ENCODE peak calls at places on chromosomes 3 and 15, in eight cellular contexts. L is ELF-1; I is neural crest cell; R is left ventricle myocardium inferior; M is HTR-8/SVneo; B is AG09309; G is NCI-H524; E is stimulated activated CD4-positive, alpha-beta T cell treated with anti-CD3 and anti-CD28 coated beads, Interleukin-1b, Interleukin-23, amount 100 ng/mL, for 24 hours. O is an unnamed sample.

GRCh38 chr3:58052373-58053273 is 44.4 kb downstream of the FLNB start:
- DNase-seq in L (peak), I (no peak), R (peak), M (peak), B (peak), G (no peak), E (peak), O (no peak)

GRCh38 chr3:195763248-195763830 is 42.6 kb downstream of the MUC20 start:
- DNase-seq in L (no peak), I (no peak), R (no peak), M (no peak), B (no peak), G (no peak), E (no peak), O (no peak)

GRCh38 chr3:125615256-125615655 is 20.0 kb upstream of the OSBPL11 start:
- DNase-seq in L (no peak), I (no peak), R (no peak), M (no peak), B (no peak), G (no peak), E (no peak), O (no peak)

GRCh38 chr3:38562467-38562925 is 66.4 kb downstream of the EXOG start:
- DNase-seq in L (no peak), I (no peak), R (no peak), M (no peak), B (no peak), G (no peak), E (no peak), O (no peak)

GRCh38 chr3:109532257-109533216 is 195.2 kb upstream of the DPPA4 start:
- DNase-seq in L (peak), I (peak), R (no peak), M (no peak), B (peak), G (peak), E (no peak), O (no peak)

GRCh38 chr3:169668081-169668956 is 4.8 kb upstream of the MECOM start:
- DNase-seq in L (peak), I (no peak), R (no peak), M (no peak), B (no peak), G (no peak), E (no peak), O (no peak)

GRCh38 chr15:84747423-84748273 is 744 bp upstream of the ZNF592 start:
- DNase-seq in L (peak), I (peak), R (peak), M (peak), B (no peak), G (peak), E (peak), O (no peak)

GRCh38 chr15:75452968-75453702 is 1.6 kb upstream of the SIN3A start:
- DNase-seq in L (peak), I (peak), R (peak), M (no peak), B (no peak), G (peak), E (peak), O (no peak)

GRCh38 chr3:162865466-162865865 is 1368.9 kb downstream of the OTOL1 start:
- DNase-seq in L (no peak), I (no peak), R (no peak), M (peak), B (no peak), G (no peak), E (no peak), O (no peak)

GRCh38 chr15:74594455-74594854 is 21.2 kb upstream of the CLK3 start:
- DNase-seq in L (no peak), I (no peak), R (no peak), M (no peak), B (no peak), G (no peak), E (no peak), O (no peak)

GRCh38 chr3:112604536-112604935 is 36.4 kb downstream of the CCDC80 start:
- DNase-seq in L (no peak), I (no peak), R (no peak), M (peak), B (peak), G (no peak), E (no peak), O (no peak)

GRCh38 chr3:100041328-100041749 is 73.0 kb downstream of the FILIP1L start:
- DNase-seq in L (no peak), I (no peak), R (no peak), M (peak), B (peak), G (no peak), E (no peak), O (no peak)

GRCh38 chr15:38714309-38715072 is 149.9 kb upstream of the RASGRP1 start:
- DNase-seq in L (no peak), I (no peak), R (no peak), M (peak), B (peak), G (no peak), E (no peak), O (no peak)

GRCh38 chr3:56917740-56918568 is 116.2 kb upstream of the ARHGEF3 start:
- DNase-seq in L (no peak), I (no peak), R (no peak), M (no peak), B (no peak), G (no peak), E (no peak), O (no peak)

GRCh38 chr3:45347329-45348000 is 40.9 kb upstream of the LARS2 start:
- DNase-seq in L (no peak), I (no peak), R (no peak), M (no peak), B (no peak), G (no peak), E (no peak), O (no peak)

GRCh38 chr3:183239046-183239445 is 14.0 kb upstream of the B3GNT5 start:
- DNase-seq in L (no peak), I (no peak), R (no peak), M (no peak), B (no peak), G (no peak), E (no peak), O (no peak)

GRCh38 chr3:41683666-41684350 is 278.1 kb downstream of the ULK4 start:
- DNase-seq in L (no peak), I (no peak), R (no peak), M (no peak), B (peak), G (no peak), E (no peak), O (no peak)

GRCh38 chr15:63986185-63986680 is 60.1 kb downstream of the DAPK2 start:
- DNase-seq in L (no peak), I (no peak), R (no peak), M (no peak), B (no peak), G (no peak), E (no peak), O (no peak)

GRCh38 chr3:130395916-130396315 is 50.4 kb downstream of the COL6A5 start:
- DNase-seq in L (peak), I (no peak), R (no peak), M (no peak), B (no peak), G (no peak), E (no peak), O (no peak)

GRCh38 chr15:65630760-65631159 is 9.0 kb downstream of the SLC24A1 start:
- DNase-seq in L (no peak), I (no peak), R (no peak), M (no peak), B (no peak), G (no peak), E (no peak), O (no peak)

GRCh38 chr3:77873599-77873998 is 833.7 kb downstream of the ROBO2 start:
- DNase-seq in L (no peak), I (no peak), R (no peak), M (no peak), B (no peak), G (no peak), E (no peak), O (no peak)

GRCh38 chr3:122754867-122755835 is 38.5 kb downstream of the HSPBAP1 start:
- DNase-seq in L (peak), I (no peak), R (no peak), M (peak), B (peak), G (no peak), E (no peak), O (no peak)

GRCh38 chr15:77665530-77666295 is 33.0 kb upstream of the LINGO1 start:
- DNase-seq in L (no peak), I (no peak), R (no peak), M (no peak), B (no peak), G (no peak), E (no peak), O (no peak)

GRCh38 chr3:75138345-75138744 is 523.9 kb upstream of the CNTN3 start:
- DNase-seq in L (no peak), I (no peak), R (no peak), M (no peak), B (no peak), G (no peak), E (no peak), O (no peak)

GRCh38 chr3:56323986-56324420 is 144.3 kb downstream of the ERC2 start:
- DNase-seq in L (peak), I (no peak), R (no peak), M (peak), B (peak), G (no peak), E (no peak), O (no peak)

GRCh38 chr3:134242649-134243637 is 7.7 kb downstream of the RYK start:
- DNase-seq in L (peak), I (no peak), R (no peak), M (peak), B (peak), G (no peak), E (no peak), O (no peak)

GRCh38 chr3:186414735-186415419 is 52.8 kb upstream of the DGKG start:
- DNase-seq in L (no peak), I (no peak), R (no peak), M (no peak), B (peak), G (no peak), E (no peak), O (no peak)

GRCh38 chr3:186207515-186207914 is 98.6 kb upstream of the ETV5 start:
- DNase-seq in L (no peak), I (no peak), R (no peak), M (no peak), B (no peak), G (no peak), E (no peak), O (no peak)

GRCh38 chr3:8622873-8623725 is 21.5 kb downstream of the SSUH2 start:
- DNase-seq in L (peak), I (peak), R (peak), M (peak), B (no peak), G (peak), E (no peak), O (peak)

GRCh38 chr3:13092621-13093339 is 19.6 kb upstream of the IQSEC1 start:
- DNase-seq in L (peak), I (no peak), R (peak), M (no peak), B (no peak), G (no peak), E (no peak), O (no peak)